ENCODE peak calls at places on chromosomes 2 and 18, in ten cellular contexts. B is AG04450, E is mammary epithelial cell, C is AG10803, D is A549, A is HFFc6, X is spleen, Q is cardiac fibroblast, U is H9, I is transverse colon. R is an unnamed sample.

GRCh38 chr18:11808001-11808855 is 43.0 kb upstream of the CHMP1B start:
- DNase-seq in B (peak), E (peak), C (peak), D (peak), A (peak), X (no peak), Q (peak), U (peak), I (no peak), R (no peak)

GRCh38 chr2:205293559-205293958 is 388.7 kb upstream of the NRP2 start:
- DNase-seq in B (no peak), E (no peak), C (no peak), D (no peak), A (no peak), X (no peak), Q (no peak), U (no peak), I (no peak), R (no peak)

GRCh38 chr2:172119089-172119488 is 16.4 kb upstream of the DLX2 start:
- DNase-seq in B (no peak), E (peak), C (peak), D (no peak), A (peak), X (no peak), Q (peak), U (no peak), I (no peak), R (no peak)

GRCh38 chr2:211033765-211034164 is 477.4 kb downstream of the CPS1 start:
- DNase-seq in B (no peak), E (peak), C (no peak), D (peak), A (no peak), X (no peak), Q (peak), U (no peak), I (no peak), R (no peak)

GRCh38 chr18:48656582-48656981 is 117.8 kb downstream of the CTIF start:
- DNase-seq in B (no peak), E (no peak), C (peak), D (no peak), A (peak), X (no peak), Q (no peak), U (no peak), I (no peak), R (no peak)

GRCh38 chr2:234410526-234410925 is 86.4 kb downstream of the ARL4C start:
- DNase-seq in B (no peak), E (no peak), C (no peak), D (no peak), A (no peak), X (no peak), Q (no peak), U (no peak), I (no peak), R (no peak)

GRCh38 chr18:46718501-46719341 is 38.1 kb downstream of the ST8SIA5 start:
- DNase-seq in B (no peak), E (peak), C (peak), D (no peak), A (peak), X (no peak), Q (peak), U (no peak), I (no peak), R (no peak)

GRCh38 chr18:42578781-42579180 is 536.7 kb downstream of the RIT2 start:
- DNase-seq in B (no peak), E (peak), C (peak), D (no peak), A (no peak), X (no peak), Q (peak), U (no peak), I (no peak), R (no peak)

GRCh38 chr2:226079186-226079585 is 679.7 kb downstream of the NYAP2 start:
- DNase-seq in B (no peak), E (no peak), C (peak), D (no peak), A (no peak), X (no peak), Q (peak), U (no peak), I (no peak), R (no peak)

GRCh38 chr2:1665761-1666505 is 78.4 kb downstream of the PXDN start:
- DNase-seq in B (no peak), E (no peak), C (no peak), D (no peak), A (no peak), X (no peak), Q (no peak), U (peak), I (no peak), R (no peak)

GRCh38 chr18:36829362-36830140 is 624 bp downstream of the KIAA1328 start:
- DNase-seq in B (no peak), E (no peak), C (peak), D (no peak), A (peak), X (no peak), Q (peak), U (no peak), I (no peak), R (no peak)

GRCh38 chr2:230819433-230819832 is 45.3 kb upstream of the ITM2C start:
- DNase-seq in B (no peak), E (no peak), C (no peak), D (no peak), A (no peak), X (no peak), Q (no peak), U (no peak), I (no peak), R (no peak)

GRCh38 chr2:150400849-150401248 is 86.6 kb downstream of the RND3 start:
- DNase-seq in B (no peak), E (no peak), C (peak), D (no peak), A (no peak), X (no peak), Q (no peak), U (no peak), I (no peak), R (no peak)

GRCh38 chr2:45283764-45284620 is 274.7 kb upstream of the SIX2 start:
- DNase-seq in B (no peak), E (peak), C (peak), D (peak), A (no peak), X (no peak), Q (peak), U (no peak), I (no peak), R (peak)

GRCh38 chr2:207819839-207820784 is 50.4 kb upstream of the FZD5 start:
- DNase-seq in B (no peak), E (no peak), C (no peak), D (peak), A (no peak), X (no peak), Q (no peak), U (no peak), I (peak), R (no peak)

GRCh38 chr2:71613953-71614925 is 160.9 kb downstream of the DYSF start:
- DNase-seq in B (no peak), E (no peak), C (no peak), D (no peak), A (no peak), X (no peak), Q (no peak), U (peak), I (no peak), R (no peak)

GRCh38 chr2:236871500-236872001 is 214.1 kb upstream of the COPS8 start:
- DNase-seq in B (peak), E (peak), C (peak), D (peak), A (peak), X (no peak), Q (peak), U (no peak), I (peak), R (no peak)

GRCh38 chr2:104375206-104375605 is 478.7 kb upstream of the POU3F3 start:
- DNase-seq in B (no peak), E (no peak), C (no peak), D (no peak), A (no peak), X (no peak), Q (no peak), U (no peak), I (no peak), R (no peak)

GRCh38 chr2:150487537-150488429 is at the start of gene RND3:
- DNase-seq in B (peak), E (peak), C (peak), D (peak), A (peak), X (peak), Q (peak), U (peak), I (peak), R (peak)

GRCh38 chr2:206642075-206643025 is at the start of gene FAM237A:
- DNase-seq in B (peak), E (peak), C (peak), D (no peak), A (no peak), X (no peak), Q (peak), U (peak), I (no peak), R (peak)

GRCh38 chr2:144458536-144458935 is 61.4 kb downstream of the ZEB2 start:
- DNase-seq in B (no peak), E (no peak), C (no peak), D (no peak), A (no peak), X (no peak), Q (no peak), U (no peak), I (no peak), R (no peak)

GRCh38 chr18:3773303-3773702 is 323.3 kb downstream of the TGIF1 start:
- DNase-seq in B (no peak), E (no peak), C (no peak), D (no peak), A (no peak), X (no peak), Q (peak), U (no peak), I (no peak), R (no peak)

GRCh38 chr18:50424877-50425690 is 50.2 kb downstream of the SKA1 start:
- DNase-seq in B (no peak), E (peak), C (peak), D (no peak), A (no peak), X (no peak), Q (peak), U (no peak), I (no peak), R (no peak)

GRCh38 chr2:105804266-105804665 is 59.6 kb downstream of the NCK2 start:
- DNase-seq in B (no peak), E (no peak), C (peak), D (no peak), A (no peak), X (no peak), Q (peak), U (no peak), I (no peak), R (no peak)

GRCh38 chr2:240250985-240251847 is 110.8 kb upstream of the OTOS start:
- DNase-seq in B (peak), E (peak), C (peak), D (peak), A (peak), X (peak), Q (peak), U (peak), I (peak), R (peak)

GRCh38 chr2:11998218-11998617 is 251.8 kb downstream of the LPIN1 start:
- DNase-seq in B (no peak), E (peak), C (peak), D (no peak), A (peak), X (no peak), Q (peak), U (no peak), I (no peak), R (peak)

GRCh38 chr2:225597911-225598310 is 198.4 kb downstream of the NYAP2 start:
- DNase-seq in B (no peak), E (no peak), C (no peak), D (no peak), A (no peak), X (no peak), Q (peak), U (no peak), I (no peak), R (no peak)

GRCh38 chr2:143284087-143284675 is 155.0 kb downstream of the ARHGAP15 start:
- DNase-seq in B (no peak), E (peak), C (peak), D (peak), A (peak), X (no peak), Q (peak), U (no peak), I (no peak), R (peak)

GRCh38 chr18:79948719-79949411 is 2.6 kb downstream of the SLC66A2 start:
- DNase-seq in B (no peak), E (no peak), C (no peak), D (no peak), A (no peak), X (peak), Q (no peak), U (peak), I (peak), R (no peak)

GRCh38 chr2:123363076-123363475 is 662.0 kb upstream of the CNTNAP5 start:
- DNase-seq in B (no peak), E (no peak), C (no peak), D (no peak), A (no peak), X (no peak), Q (no peak), U (no peak), I (no peak), R (no peak)

GRCh38 chr2:23489471-23490400 is 104.8 kb downstream of the KLHL29 start:
- DNase-seq in B (no peak), E (no peak), C (no peak), D (no peak), A (no peak), X (peak), Q (peak), U (no peak), I (no peak), R (peak)

GRCh38 chr2:96788393-96789244 is 27.4 kb upstream of the CNNM3 start:
- DNase-seq in B (no peak), E (peak), C (no peak), D (no peak), A (no peak), X (no peak), Q (peak), U (no peak), I (peak), R (no peak)

DNA sequence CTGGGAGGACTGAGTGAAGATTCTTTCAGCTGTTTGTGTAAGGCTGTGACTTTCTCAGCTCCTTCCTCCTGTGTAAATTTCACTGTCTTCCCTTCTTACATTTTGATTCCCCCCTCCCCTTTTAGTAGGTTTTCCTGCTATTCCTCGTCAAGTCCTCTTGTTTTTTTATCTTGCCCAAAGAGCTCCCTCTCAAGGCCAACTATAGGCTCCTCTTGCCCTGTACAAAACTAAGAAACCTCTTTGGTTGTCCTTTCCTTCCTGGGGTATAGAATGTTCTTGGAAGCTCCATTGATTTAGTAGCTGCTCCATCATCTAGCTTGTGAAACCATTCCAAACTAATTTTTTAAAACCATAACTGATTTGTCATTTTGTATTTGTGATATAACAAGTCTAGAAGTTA is 7.3 kb downstream of the CCDC121 start:
- DNase-seq in B (no peak), E (no peak), C (no peak), D (no peak), A (no peak), X (no peak), Q (no peak), U (no peak), I (no peak), R (no peak)
- TF ChIP-seq CTCF in B (no peak), E (no peak), C (no peak), D (no peak), A (peak), X (no peak), Q (peak), U (peak), I (no peak), R (no peak)

GRCh38 chr2:147331790-147332419 is 512.9 kb upstream of the ACVR2A start:
- DNase-seq in B (no peak), E (peak), C (peak), D (no peak), A (no peak), X (no peak), Q (peak), U (peak), I (peak), R (peak)
- TF ChIP-seq CTCF in B (no peak), E (peak), C (peak), D (no peak), A (no peak), X (no peak), Q (peak), U (peak), I (peak), R (peak)

GRCh38 chr2:232117413-232117812 is 155.9 kb downstream of the DIS3L2 start:
- DNase-seq in B (no peak), E (no peak), C (no peak), D (no peak), A (no peak), X (no peak), Q (no peak), U (peak), I (no peak), R (no peak)
- TF ChIP-seq CTCF in B (no peak), E (no peak), C (no peak), D (no peak), A (no peak), X (no peak), Q (no peak), U (peak), I (no peak), R (no peak)

GRCh38 chr18:32018331-32019250 is at the start of gene RNF125:
- DNase-seq in B (peak), E (peak), C (peak), D (peak), A (peak), X (peak), Q (peak), U (peak), I (peak), R (peak)
- TF ChIP-seq CTCF in B (no peak), E (no peak), C (no peak), D (no peak), A (no peak), X (no peak), Q (no peak), U (no peak), I (no peak), R (no peak)

GRCh38 chr18:31506024-31506742 is 8.2 kb downstream of the DSG2 start:
- DNase-seq in B (no peak), E (no peak), C (peak), D (peak), A (no peak), X (no peak), Q (peak), U (no peak), I (no peak), R (no peak)
- TF ChIP-seq CTCF in B (no peak), E (peak), C (peak), D (peak), A (no peak), X (no peak), Q (peak), U (peak), I (peak), R (no peak)

GRCh38 chr2:75134802-75135201 is 64.5 kb downstream of the TACR1 start:
- DNase-seq in B (no peak), E (no peak), C (no peak), D (no peak), A (no peak), X (no peak), Q (no peak), U (no peak), I (no peak), R (no peak)

GRCh38 chr2:75136001-75136400 is 63.3 kb downstream of the TACR1 start:
- DNase-seq in B (no peak), E (no peak), C (no peak), D (no peak), A (no peak), X (no peak), Q (no peak), U (no peak), I (no peak), R (no peak)

GRCh38 chr2:75133621-75134020 is 65.7 kb downstream of the TACR1 start:
- DNase-seq in B (no peak), E (no peak), C (no peak), D (no peak), A (no peak), X (no peak), Q (no peak), U (no peak), I (no peak), R (no peak)

DNA sequence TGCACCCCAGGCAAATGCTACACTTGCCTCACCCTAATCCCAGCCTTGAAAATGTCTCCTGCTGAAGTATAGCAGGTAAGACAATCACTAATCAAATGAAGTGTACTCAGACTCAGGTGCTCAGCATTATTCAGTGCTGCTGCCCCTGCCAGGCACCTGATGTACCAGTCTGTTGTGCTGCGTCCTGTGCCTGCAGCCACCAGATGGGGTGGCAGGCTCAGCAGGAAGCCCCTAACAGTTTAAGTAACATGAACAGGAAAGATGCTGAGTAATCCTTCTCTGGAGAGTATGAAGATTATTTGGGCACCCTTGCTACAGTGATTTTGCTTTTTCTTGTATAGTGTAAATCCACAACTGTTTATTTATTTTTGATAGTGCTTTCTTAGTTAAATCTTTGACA is 69.1 kb downstream of the TACR1 start:
- DNase-seq in B (no peak), E (no peak), C (no peak), D (no peak), A (no peak), X (no peak), Q (no peak), U (peak), I (no peak), R (peak)
- TF ChIP-seq CTCF in B (no peak), E (no peak), C (no peak), D (peak), A (no peak), X (no peak), Q (no peak), U (peak), I (no peak), R (no peak)

DNA sequence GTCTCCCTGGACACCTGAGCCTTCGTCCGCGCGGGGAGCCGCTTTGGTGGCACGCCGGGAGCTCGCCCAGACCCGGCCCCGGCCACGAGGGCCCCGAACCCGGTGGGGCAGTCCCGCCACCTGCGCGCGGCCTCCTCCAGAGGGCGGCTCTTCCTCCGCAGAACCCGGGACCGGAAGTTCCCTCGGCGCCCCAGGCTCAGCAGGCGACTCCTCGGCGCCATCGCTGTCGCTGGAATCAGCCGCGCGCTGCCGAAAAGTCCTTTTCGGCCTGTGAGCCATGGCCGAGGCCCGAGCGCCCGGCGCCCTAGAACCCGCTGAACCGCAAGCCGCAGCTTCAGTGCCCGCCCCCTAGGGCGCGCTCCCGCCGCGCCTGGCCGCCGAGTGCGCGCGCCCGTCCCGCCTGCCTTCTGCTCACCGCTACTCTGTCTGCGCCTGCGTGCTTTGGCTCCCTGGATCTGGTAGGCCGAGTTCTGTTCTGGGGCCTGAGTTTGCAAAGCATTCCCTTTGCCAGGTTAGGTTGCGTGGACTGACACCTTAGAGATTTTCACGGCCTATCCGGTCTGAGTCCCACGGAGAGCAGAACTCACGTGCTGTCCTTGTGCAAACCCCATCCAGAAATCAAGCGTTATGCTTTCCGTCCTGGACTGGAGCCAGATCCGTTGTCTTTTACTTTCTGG is at the start of gene GCFC2:
- DNase-seq in B (peak), E (peak), C (peak), D (peak), A (peak), X (peak), Q (peak), U (peak), I (peak), R (peak)
- TF ChIP-seq CTCF in B (peak), E (peak), C (peak), D (peak), A (peak), X (peak), Q (peak), U (peak), I (peak), R (no peak)

GRCh38 chr2:135916232-135916631 is 40.0 kb upstream of the MCM6 start:
- DNase-seq in B (no peak), E (peak), C (peak), D (peak), A (peak), X (no peak), Q (peak), U (no peak), I (no peak), R (no peak)
- TF ChIP-seq CTCF in B (peak), E (peak), C (peak), D (peak), A (peak), X (no peak), Q (peak), U (peak), I (peak), R (peak)

GRCh38 chr2:196131384-196131861 is 40.0 kb downstream of the STK17B start:
- DNase-seq in B (no peak), E (peak), C (peak), D (no peak), A (peak), X (no peak), Q (peak), U (peak), I (peak), R (peak)
- TF ChIP-seq CTCF in B (peak), E (peak), C (peak), D (peak), A (peak), X (peak), Q (peak), U (peak), I (peak), R (peak)